ENCODE peak calls at places on chromosome 1, in four cellular contexts. R is choroid plexus epithelial cell; T is activated T-cell treated with anti-CD3 and anti-CD28 coated beads, Interleukin-2, amount 50 U/mL, for 4 hours; P is endothelial cell. I is an unnamed sample.

GRCh38 chr1:33360367-33360766 is 39.5 kb upstream of the A3GALT2 start:
- DNase-seq in R (no peak), P (no peak), T (no peak), I (no peak)

GRCh38 chr1:116375884-116376733 is 3.1 kb downstream of the ATP1A1 start:
- DNase-seq in P (no peak), R (peak), T (peak), I (peak)

GRCh38 chr1:234208351-234208750 is 164.9 kb upstream of the COA6 start:
- DNase-seq in T (no peak), P (no peak), R (no peak), I (no peak)

GRCh38 chr1:110207831-110208230 is 2.3 kb upstream of the KCNC4 start:
- DNase-seq in P (peak), R (peak), T (peak), I (no peak)

GRCh38 chr1:47782414-47783165 is 214.6 kb downstream of the TRABD2B start:
- DNase-seq in P (no peak), R (peak), T (no peak), I (no peak)

GRCh38 chr1:12179111-12179519 is 12.3 kb downstream of the TNFRSF1B start:
- DNase-seq in P (no peak), R (peak), T (peak), I (no peak)

GRCh38 chr1:7781923-7782495 is 2.1 kb upstream of the PER3 start:
- DNase-seq in T (peak), P (no peak), R (no peak), I (no peak)

GRCh38 chr1:30129421-30130055 is 593.8 kb downstream of the MATN1 start:
- DNase-seq in P (no peak), T (no peak), R (no peak), I (no peak)

I was measured in LNCaP clone FGC.